ENCODE peak calls at places on chromosomes 12 and 14, in nine cellular contexts. One of them, this sample, is unnamed.

GRCh38 chr14:38758661-38759060 is 344.4 kb downstream of the SEC23A start:
- DNase-seq in stimulated activated CD8-positive, alpha-beta memory T cell treated with anti-CD3 and anti-CD28 coated beads, Interleukin-4, amount 100 ng/mL, for 24 hours: no peak
- DNase-seq in GM04504: no peak
- DNase-seq in LoVo: no peak
- DNase-seq in ELR: no peak
- DNase-seq in pulmonary artery endothelial cell: no peak
- DNase-seq in COR-L47: no peak
- DNase-seq in T-helper 1 cell: no peak
- DNase-seq in HFFc6: no peak
- DNase-seq in this sample: no peak

GRCh38 chr12:5987573-5987972 is 42.5 kb upstream of the ANO2 start:
- DNase-seq in stimulated activated CD8-positive, alpha-beta memory T cell treated with anti-CD3 and anti-CD28 coated beads, Interleukin-4, amount 100 ng/mL, for 24 hours: no peak
- DNase-seq in GM04504: no peak
- DNase-seq in LoVo: no peak
- DNase-seq in ELR: no peak
- DNase-seq in pulmonary artery endothelial cell: no peak
- DNase-seq in COR-L47: no peak
- DNase-seq in T-helper 1 cell: no peak
- DNase-seq in HFFc6: no peak
- DNase-seq in this sample: no peak

GRCh38 chr12:85865905-85866304 is 8.2 kb upstream of the NTS start:
- DNase-seq in stimulated activated CD8-positive, alpha-beta memory T cell treated with anti-CD3 and anti-CD28 coated beads, Interleukin-4, amount 100 ng/mL, for 24 hours: no peak
- DNase-seq in GM04504: peak; percentile 31
- DNase-seq in LoVo: no peak
- DNase-seq in ELR: peak; percentile 40
- DNase-seq in pulmonary artery endothelial cell: no peak
- DNase-seq in COR-L47: no peak
- DNase-seq in T-helper 1 cell: no peak
- DNase-seq in HFFc6: no peak
- DNase-seq in this sample: no peak

GRCh38 chr14:22979748-22980392 is 2.5 kb downstream of the AJUBA start:
- DNase-seq in stimulated activated CD8-positive, alpha-beta memory T cell treated with anti-CD3 and anti-CD28 coated beads, Interleukin-4, amount 100 ng/mL, for 24 hours: no peak
- DNase-seq in GM04504: no peak
- DNase-seq in LoVo: no peak
- DNase-seq in ELR: peak; percentile 43
- DNase-seq in pulmonary artery endothelial cell: no peak
- DNase-seq in COR-L47: no peak
- DNase-seq in T-helper 1 cell: no peak
- DNase-seq in HFFc6: no peak
- DNase-seq in this sample: no peak

GRCh38 chr12:105783983-105784947 is 354.5 kb downstream of the NUAK1 start:
- DNase-seq in stimulated activated CD8-positive, alpha-beta memory T cell treated with anti-CD3 and anti-CD28 coated beads, Interleukin-4, amount 100 ng/mL, for 24 hours: no peak
- DNase-seq in GM04504: no peak
- DNase-seq in LoVo: no peak
- DNase-seq in ELR: no peak
- DNase-seq in pulmonary artery endothelial cell: no peak
- DNase-seq in COR-L47: no peak
- DNase-seq in T-helper 1 cell: no peak
- DNase-seq in HFFc6: no peak
- DNase-seq in this sample: no peak

GRCh38 chr14:92316116-92316515 is 6.8 kb upstream of the SLC24A4 start:
- DNase-seq in stimulated activated CD8-positive, alpha-beta memory T cell treated with anti-CD3 and anti-CD28 coated beads, Interleukin-4, amount 100 ng/mL, for 24 hours: no peak
- DNase-seq in GM04504: no peak
- DNase-seq in LoVo: no peak
- DNase-seq in ELR: no peak
- DNase-seq in pulmonary artery endothelial cell: no peak
- DNase-seq in COR-L47: no peak
- DNase-seq in T-helper 1 cell: no peak
- DNase-seq in HFFc6: no peak
- DNase-seq in this sample: no peak

GRCh38 chr12:101939856-101940265 is 62.5 kb downstream of the DRAM1 start:
- DNase-seq in stimulated activated CD8-positive, alpha-beta memory T cell treated with anti-CD3 and anti-CD28 coated beads, Interleukin-4, amount 100 ng/mL, for 24 hours: peak; percentile 4
- DNase-seq in GM04504: peak; percentile 48
- DNase-seq in LoVo: peak; percentile 74
- DNase-seq in ELR: peak; percentile 80
- DNase-seq in pulmonary artery endothelial cell: peak; percentile 24
- DNase-seq in COR-L47: peak; percentile 24
- DNase-seq in T-helper 1 cell: peak; percentile 12
- DNase-seq in HFFc6: peak; percentile 72
- DNase-seq in this sample: peak; percentile 58

GRCh38 chr14:67265131-67265530 is 23.9 kb downstream of the PALS1 start:
- DNase-seq in stimulated activated CD8-positive, alpha-beta memory T cell treated with anti-CD3 and anti-CD28 coated beads, Interleukin-4, amount 100 ng/mL, for 24 hours: no peak
- DNase-seq in GM04504: no peak
- DNase-seq in LoVo: peak; percentile 30
- DNase-seq in ELR: peak; percentile 55
- DNase-seq in pulmonary artery endothelial cell: no peak
- DNase-seq in COR-L47: no peak
- DNase-seq in T-helper 1 cell: no peak
- DNase-seq in HFFc6: peak; percentile 16
- DNase-seq in this sample: no peak

GRCh38 chr12:124305136-124305535 is 10.2 kb downstream of the RFLNA start:
- DNase-seq in stimulated activated CD8-positive, alpha-beta memory T cell treated with anti-CD3 and anti-CD28 coated beads, Interleukin-4, amount 100 ng/mL, for 24 hours: no peak
- DNase-seq in GM04504: no peak
- DNase-seq in LoVo: no peak
- DNase-seq in ELR: no peak
- DNase-seq in pulmonary artery endothelial cell: no peak
- DNase-seq in COR-L47: no peak
- DNase-seq in T-helper 1 cell: no peak
- DNase-seq in HFFc6: no peak
- DNase-seq in this sample: no peak

GRCh38 chr12:106642991-106643390 is 60.2 kb downstream of the RFX4 start:
- DNase-seq in stimulated activated CD8-positive, alpha-beta memory T cell treated with anti-CD3 and anti-CD28 coated beads, Interleukin-4, amount 100 ng/mL, for 24 hours: no peak
- DNase-seq in GM04504: no peak
- DNase-seq in LoVo: peak; percentile 28
- DNase-seq in ELR: peak; percentile 29
- DNase-seq in pulmonary artery endothelial cell: no peak
- DNase-seq in COR-L47: no peak
- DNase-seq in T-helper 1 cell: no peak
- DNase-seq in HFFc6: no peak
- DNase-seq in this sample: no peak